ENCODE peak calls at places on chromosomes 16 and 17, in ten cellular contexts. One of them, this sample, is unnamed.
A peak's percentile ranks its signal among the peaks of the same experiment; 100 is the strongest.

GRCh38 chr16:90043526-90043925 is 24.3 kb upstream of the DBNDD1 start:
- DNase-seq in neuronal stem cell: no peak
- DNase-seq in IMR-90: no peak
- DNase-seq in fibroblast of mammary gland: no peak
- DNase-seq in cardiac fibroblast: no peak
- DNase-seq in breast epithelium: peak; percentile 39
- DNase-seq in fibroblast of lung: no peak
- DNase-seq in ovary: no peak
- DNase-seq in uterus: no peak
- DNase-seq in CD4-positive, alpha-beta memory T cell: no peak
- DNase-seq in this sample: no peak

GRCh38 chr16:85615852-85616607 is 2.9 kb downstream of the GSE1 start:
- DNase-seq in neuronal stem cell: peak; percentile 79
- DNase-seq in IMR-90: peak; percentile 81
- DNase-seq in fibroblast of mammary gland: peak; percentile 71
- DNase-seq in cardiac fibroblast: peak; percentile 65
- DNase-seq in breast epithelium: peak; percentile 78
- DNase-seq in fibroblast of lung: peak; percentile 81
- DNase-seq in ovary: peak; percentile 76
- DNase-seq in uterus: peak; percentile 68
- DNase-seq in CD4-positive, alpha-beta memory T cell: peak; percentile 72
- DNase-seq in this sample: peak; percentile 84

GRCh38 chr16:10907757-10908045 is 30.7 kb downstream of the CIITA start:
- DNase-seq in neuronal stem cell: no peak
- DNase-seq in IMR-90: no peak
- DNase-seq in fibroblast of mammary gland: no peak
- DNase-seq in cardiac fibroblast: no peak
- DNase-seq in breast epithelium: no peak
- DNase-seq in fibroblast of lung: no peak
- DNase-seq in ovary: no peak
- DNase-seq in uterus: no peak
- DNase-seq in CD4-positive, alpha-beta memory T cell: no peak
- DNase-seq in this sample: no peak

GRCh38 chr16:77406680-77407079 is 28.2 kb downstream of the ADAMTS18 start:
- DNase-seq in neuronal stem cell: no peak
- DNase-seq in IMR-90: peak; percentile 1
- DNase-seq in fibroblast of mammary gland: peak; percentile 23
- DNase-seq in cardiac fibroblast: peak; percentile 46
- DNase-seq in breast epithelium: no peak
- DNase-seq in fibroblast of lung: no peak
- DNase-seq in ovary: no peak
- DNase-seq in uterus: no peak
- DNase-seq in CD4-positive, alpha-beta memory T cell: no peak
- DNase-seq in this sample: no peak

GRCh38 chr16:78098087-78098486 is 1.4 kb upstream of the WWOX start:
- DNase-seq in neuronal stem cell: no peak
- DNase-seq in IMR-90: no peak
- DNase-seq in fibroblast of mammary gland: no peak
- DNase-seq in cardiac fibroblast: no peak
- DNase-seq in breast epithelium: no peak
- DNase-seq in fibroblast of lung: no peak
- DNase-seq in ovary: no peak
- DNase-seq in uterus: no peak
- DNase-seq in CD4-positive, alpha-beta memory T cell: no peak
- DNase-seq in this sample: no peak

GRCh38 chr16:471353-472198 is 46.1 kb downstream of the RAB11FIP3 start:
- DNase-seq in neuronal stem cell: peak; percentile 45
- DNase-seq in IMR-90: peak; percentile 19
- DNase-seq in fibroblast of mammary gland: no peak
- DNase-seq in cardiac fibroblast: no peak
- DNase-seq in breast epithelium: no peak
- DNase-seq in fibroblast of lung: peak; percentile 66
- DNase-seq in ovary: no peak
- DNase-seq in uterus: no peak
- DNase-seq in CD4-positive, alpha-beta memory T cell: no peak
- DNase-seq in this sample: no peak

GRCh38 chr17:32529604-32530003 is 42.8 kb downstream of the CDK5R1 start:
- DNase-seq in neuronal stem cell: no peak
- DNase-seq in IMR-90: no peak
- DNase-seq in fibroblast of mammary gland: peak; percentile 29
- DNase-seq in cardiac fibroblast: peak; percentile 68
- DNase-seq in breast epithelium: no peak
- DNase-seq in fibroblast of lung: no peak
- DNase-seq in ovary: no peak
- DNase-seq in uterus: no peak
- DNase-seq in CD4-positive, alpha-beta memory T cell: no peak
- DNase-seq in this sample: no peak

GRCh38 chr17:2982854-2983636 is 80.4 kb downstream of the OR1D5 start:
- DNase-seq in neuronal stem cell: no peak
- DNase-seq in IMR-90: peak; percentile 89
- DNase-seq in fibroblast of mammary gland: peak; percentile 82
- DNase-seq in cardiac fibroblast: peak; percentile 62
- DNase-seq in breast epithelium: no peak
- DNase-seq in fibroblast of lung: peak; percentile 76
- DNase-seq in ovary: peak; percentile 89
- DNase-seq in uterus: peak; percentile 88
- DNase-seq in CD4-positive, alpha-beta memory T cell: no peak
- DNase-seq in this sample: peak; percentile 92

GRCh38 chr16:82700541-82701240 is 73.9 kb downstream of the CDH13 start:
- DNase-seq in neuronal stem cell: no peak
- DNase-seq in IMR-90: peak; percentile 78
- DNase-seq in fibroblast of mammary gland: no peak
- DNase-seq in cardiac fibroblast: peak; percentile 78
- DNase-seq in breast epithelium: no peak
- DNase-seq in fibroblast of lung: peak; percentile 69
- DNase-seq in ovary: no peak
- DNase-seq in uterus: no peak
- DNase-seq in CD4-positive, alpha-beta memory T cell: no peak
- DNase-seq in this sample: no peak

DNA sequence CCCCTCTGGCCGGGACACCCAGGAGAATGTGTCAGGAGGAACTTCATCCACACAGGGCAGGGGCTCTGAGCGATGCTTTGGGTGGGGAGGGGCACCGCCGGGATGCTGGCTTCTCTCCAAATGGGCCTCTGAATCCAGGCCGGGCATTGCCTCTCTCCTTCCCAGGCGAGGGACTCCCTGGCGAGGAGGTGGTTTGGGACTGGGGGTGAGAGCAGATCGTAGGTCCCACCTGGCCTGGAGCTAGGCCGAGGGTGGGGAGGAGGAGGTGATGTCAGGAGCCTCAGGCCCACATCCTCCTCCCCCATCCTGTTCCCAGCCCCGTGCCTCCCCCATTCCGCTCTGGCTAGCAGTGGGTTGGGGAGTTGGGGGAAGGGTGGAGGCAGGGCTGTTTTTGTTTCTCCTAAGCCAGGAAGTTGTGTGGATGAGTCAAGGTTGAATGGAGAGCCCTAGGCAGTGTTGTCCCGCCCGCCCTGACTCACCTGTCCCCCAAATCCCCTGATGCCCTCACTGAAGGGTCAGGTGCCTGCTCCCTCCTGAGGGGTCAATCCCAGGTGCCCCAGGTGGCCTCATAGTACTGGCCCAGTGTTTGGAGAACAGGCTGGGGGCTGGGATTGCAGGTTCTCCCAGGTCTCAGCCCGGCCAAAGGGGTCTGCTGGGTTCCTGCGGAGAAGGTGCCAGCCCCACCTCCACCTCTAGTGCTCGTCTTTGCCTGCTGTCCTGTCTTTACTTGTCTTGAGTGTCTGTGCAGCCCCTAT is 2.8 kb downstream of the GRB7 start:
- DNase-seq in neuronal stem cell: no peak
- DNase-seq in IMR-90: peak; percentile 45
- DNase-seq in fibroblast of mammary gland: peak; percentile 38
- DNase-seq in cardiac fibroblast: peak; percentile 79
- DNase-seq in breast epithelium: peak; percentile 81
- DNase-seq in fibroblast of lung: peak; percentile 50
- DNase-seq in ovary: no peak
- DNase-seq in uterus: peak; percentile 49
- DNase-seq in CD4-positive, alpha-beta memory T cell: no peak
- DNase-seq in this sample: no peak
- H3K4me3 ChIP-seq in neuronal stem cell: no peak overlapping the region
- H3K4me3 ChIP-seq in IMR-90: no peak overlapping the region
- H3K4me3 ChIP-seq in fibroblast of mammary gland: no peak overlapping the region
- H3K4me3 ChIP-seq in cardiac fibroblast: no peak overlapping the region
- H3K4me3 ChIP-seq in breast epithelium: peak overlapping the region; percentile 72
- H3K4me3 ChIP-seq in fibroblast of lung: no peak overlapping the region
- H3K4me3 ChIP-seq in ovary: no peak overlapping the region
- H3K4me3 ChIP-seq in uterus: peak overlapping the region; percentile 18
- H3K4me3 ChIP-seq in CD4-positive, alpha-beta memory T cell: no peak overlapping the region
- H3K4me3 ChIP-seq in this sample: no peak overlapping the region

GRCh38 chr17:79615446-79615845 is 4.6 kb upstream of the RBFOX3 start:
- DNase-seq in neuronal stem cell: no peak
- DNase-seq in IMR-90: no peak
- DNase-seq in fibroblast of mammary gland: no peak
- DNase-seq in cardiac fibroblast: no peak
- DNase-seq in breast epithelium: no peak
- DNase-seq in fibroblast of lung: no peak
- DNase-seq in ovary: no peak
- DNase-seq in uterus: no peak
- DNase-seq in CD4-positive, alpha-beta memory T cell: no peak
- DNase-seq in this sample: no peak
- H3K4me3 ChIP-seq in neuronal stem cell: no peak overlapping the region
- H3K4me3 ChIP-seq in IMR-90: no peak overlapping the region
- H3K4me3 ChIP-seq in fibroblast of mammary gland: no peak overlapping the region
- H3K4me3 ChIP-seq in cardiac fibroblast: no peak overlapping the region
- H3K4me3 ChIP-seq in breast epithelium: no peak overlapping the region
- H3K4me3 ChIP-seq in fibroblast of lung: no peak overlapping the region
- H3K4me3 ChIP-seq in ovary: no peak overlapping the region
- H3K4me3 ChIP-seq in uterus: no peak overlapping the region
- H3K4me3 ChIP-seq in CD4-positive, alpha-beta memory T cell: no peak overlapping the region
- H3K4me3 ChIP-seq in this sample: no peak overlapping the region

DNA sequence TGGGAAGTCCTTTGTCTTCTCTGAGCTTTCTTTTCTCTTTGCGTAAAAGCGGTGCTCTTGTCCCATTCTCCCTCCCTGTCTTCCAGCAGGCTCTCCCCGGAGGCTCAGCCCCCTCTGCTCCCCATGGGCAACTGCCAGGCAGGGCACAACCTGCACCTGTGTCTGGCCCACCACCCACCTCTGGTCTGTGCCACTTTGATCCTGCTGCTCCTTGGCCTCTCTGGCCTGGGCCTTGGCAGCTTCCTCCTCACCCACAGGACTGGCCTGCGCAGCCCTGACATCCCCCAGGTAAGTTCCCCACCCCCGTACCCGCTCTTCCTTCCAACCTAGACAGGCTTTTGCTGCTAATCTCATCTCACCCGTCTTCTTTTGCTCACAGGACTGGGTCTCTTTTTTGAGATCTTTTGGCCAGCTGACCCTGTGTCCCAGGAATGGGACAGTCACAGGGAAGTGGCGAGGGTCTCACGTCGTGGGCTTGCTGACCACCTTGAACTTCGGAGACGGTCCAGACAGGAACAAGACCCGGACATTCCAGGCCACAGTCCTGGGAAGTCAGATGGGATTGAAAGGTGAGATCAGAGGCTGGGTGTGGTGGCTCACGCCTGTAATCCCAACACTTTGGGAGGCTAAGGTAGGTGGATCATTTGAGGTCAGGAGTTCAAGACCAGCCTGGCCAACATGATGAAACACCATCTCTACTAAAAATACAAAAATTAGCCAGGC is 1.3 kb downstream of the TMEM219 start:
- DNase-seq in neuronal stem cell: no peak
- DNase-seq in IMR-90: no peak
- DNase-seq in fibroblast of mammary gland: no peak
- DNase-seq in cardiac fibroblast: no peak
- DNase-seq in breast epithelium: no peak
- DNase-seq in fibroblast of lung: no peak
- DNase-seq in ovary: no peak
- DNase-seq in uterus: no peak
- DNase-seq in CD4-positive, alpha-beta memory T cell: no peak
- DNase-seq in this sample: no peak
- H3K4me3 ChIP-seq in neuronal stem cell: peak overlapping the region; percentile 11
- H3K4me3 ChIP-seq in IMR-90: peak overlapping the region; percentile 55
- H3K4me3 ChIP-seq in fibroblast of mammary gland: peak overlapping the region; percentile 75
- H3K4me3 ChIP-seq in cardiac fibroblast: peak overlapping the region; percentile 82
- H3K4me3 ChIP-seq in breast epithelium: peak overlapping the region; percentile 91
- H3K4me3 ChIP-seq in fibroblast of lung: peak overlapping the region; percentile 80
- H3K4me3 ChIP-seq in ovary: peak overlapping the region; percentile 68
- H3K4me3 ChIP-seq in uterus: peak overlapping the region; percentile 67
- H3K4me3 ChIP-seq in CD4-positive, alpha-beta memory T cell: peak overlapping the region; percentile 40
- H3K4me3 ChIP-seq in this sample: no peak overlapping the region

GRCh38 chr16:1537138-1537577 is 3.7 kb downstream of the TMEM204 start:
- DNase-seq in neuronal stem cell: no peak
- DNase-seq in IMR-90: no peak
- DNase-seq in fibroblast of mammary gland: no peak
- DNase-seq in cardiac fibroblast: no peak
- DNase-seq in breast epithelium: no peak
- DNase-seq in fibroblast of lung: no peak
- DNase-seq in ovary: no peak
- DNase-seq in uterus: no peak
- DNase-seq in CD4-positive, alpha-beta memory T cell: no peak
- DNase-seq in this sample: no peak

GRCh38 chr16:1537763-1538289 is 4.4 kb downstream of the TMEM204 start:
- DNase-seq in neuronal stem cell: no peak
- DNase-seq in IMR-90: no peak
- DNase-seq in fibroblast of mammary gland: no peak
- DNase-seq in cardiac fibroblast: no peak
- DNase-seq in breast epithelium: no peak
- DNase-seq in fibroblast of lung: no peak
- DNase-seq in ovary: no peak
- DNase-seq in uterus: no peak
- DNase-seq in CD4-positive, alpha-beta memory T cell: no peak
- DNase-seq in this sample: no peak

GRCh38 chr16:1534021-1535020 is 855 bp downstream of the TMEM204 start:
- DNase-seq in neuronal stem cell: no peak
- DNase-seq in IMR-90: peak; percentile 11
- DNase-seq in fibroblast of mammary gland: peak; percentile 25
- DNase-seq in cardiac fibroblast: peak; percentile 48
- DNase-seq in breast epithelium: no peak
- DNase-seq in fibroblast of lung: no peak
- DNase-seq in ovary: peak; percentile 49
- DNase-seq in uterus: peak; percentile 42
- DNase-seq in CD4-positive, alpha-beta memory T cell: no peak
- DNase-seq in this sample: no peak

GRCh38 chr16:1535391-1536291 is 2.2 kb downstream of the TMEM204 start:
- DNase-seq in neuronal stem cell: no peak
- DNase-seq in IMR-90: no peak
- DNase-seq in fibroblast of mammary gland: peak; percentile 23
- DNase-seq in cardiac fibroblast: peak; percentile 49
- DNase-seq in breast epithelium: no peak
- DNase-seq in fibroblast of lung: no peak
- DNase-seq in ovary: no peak
- DNase-seq in uterus: no peak
- DNase-seq in CD4-positive, alpha-beta memory T cell: peak; percentile 42
- DNase-seq in this sample: no peak

DNA sequence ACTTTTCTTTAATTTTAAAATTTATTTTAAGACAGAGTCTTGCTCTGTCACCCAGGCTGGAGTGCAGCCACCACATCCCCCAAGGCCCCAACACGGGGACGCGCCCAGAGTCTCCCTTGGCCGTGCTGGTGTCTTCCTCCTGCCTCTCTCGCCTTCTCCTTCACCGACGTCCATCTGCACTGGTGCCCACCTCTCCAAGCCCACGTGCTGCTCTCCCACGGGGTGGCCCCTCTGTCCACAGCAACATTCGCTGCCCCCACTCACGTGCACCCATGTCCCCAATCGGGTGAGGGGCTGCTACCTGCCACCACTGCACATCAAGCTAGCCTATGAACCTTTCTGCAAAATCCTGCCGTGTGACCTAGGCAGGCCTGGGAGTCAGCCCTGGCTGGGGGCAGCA is 3.1 kb downstream of the TMEM204 start:
- DNase-seq in neuronal stem cell: no peak
- DNase-seq in IMR-90: no peak
- DNase-seq in fibroblast of mammary gland: no peak
- DNase-seq in cardiac fibroblast: no peak
- DNase-seq in breast epithelium: no peak
- DNase-seq in fibroblast of lung: no peak
- DNase-seq in ovary: no peak
- DNase-seq in uterus: no peak
- DNase-seq in CD4-positive, alpha-beta memory T cell: no peak
- DNase-seq in this sample: no peak
- H3K4me3 ChIP-seq in neuronal stem cell: no peak overlapping the region
- H3K4me3 ChIP-seq in IMR-90: no peak overlapping the region
- H3K4me3 ChIP-seq in fibroblast of mammary gland: no peak overlapping the region
- H3K4me3 ChIP-seq in cardiac fibroblast: no peak overlapping the region
- H3K4me3 ChIP-seq in breast epithelium: peak overlapping the region; percentile 91
- H3K4me3 ChIP-seq in fibroblast of lung: no peak overlapping the region
- H3K4me3 ChIP-seq in ovary: no peak overlapping the region
- H3K4me3 ChIP-seq in uterus: no peak overlapping the region
- H3K4me3 ChIP-seq in CD4-positive, alpha-beta memory T cell: no peak overlapping the region
- H3K4me3 ChIP-seq in this sample: no peak overlapping the region

This sample was measured in SJCRH30.